ENCODE peak calls at places on chromosomes 5 and 9, in nine cellular contexts. V is Caco-2; A is CD8-positive, alpha-beta memory T cell; O is KBM-7; L is NCI-H82; U is T-helper 9 cell; I is colonic mucosa; P is activated naive CD4-positive, alpha-beta T cell treated with anti-CD3 and anti-CD28 coated beads, Interleukin-2, amount 10 ng/mL, durations not matched to agents 7 days and 5 days; M is psoas muscle. W is an unnamed sample.

GRCh38 chr5:133977161-133977787 is 8.8 kb upstream of the C5orf15 start:
- DNase-seq in V (no peak), I (no peak), O (no peak), M (no peak), P (no peak), L (no peak), U (no peak), A (no peak), W (no peak)

GRCh38 chr5:73392775-73393174 is 55.8 kb downstream of the FOXD1 start:
- DNase-seq in A (no peak), I (peak), O (no peak), U (no peak), M (no peak), V (peak), L (no peak), P (no peak), W (no peak)

GRCh38 chr9:72207278-72207677 is 58.0 kb downstream of the GDA start:
- DNase-seq in I (no peak), V (no peak), L (no peak), A (no peak), U (no peak), P (no peak), M (no peak), O (no peak), W (no peak)

GRCh38 chr5:150301170-150301505 is 1.6 kb downstream of the ARSI start:
- DNase-seq in M (no peak), A (no peak), P (no peak), L (peak), V (no peak), O (no peak), I (no peak), U (no peak), W (no peak)

GRCh38 chr5:57698785-57699184 is 216.2 kb upstream of the ACTBL2 start:
- DNase-seq in M (no peak), I (no peak), O (no peak), P (no peak), A (no peak), L (no peak), U (no peak), V (peak), W (peak)

GRCh38 chr9:115220339-115221009 is 102.5 kb upstream of the TNC start:
- DNase-seq in I (no peak), U (no peak), L (no peak), P (no peak), M (no peak), O (no peak), V (peak), A (no peak), W (no peak)

GRCh38 chr5:134275822-134276221 is 49.9 kb upstream of the PPP2CA start:
- DNase-seq in L (peak), I (no peak), O (no peak), U (no peak), M (no peak), P (no peak), V (no peak), A (no peak), W (no peak)

GRCh38 chr5:2432070-2432920 is 319.2 kb downstream of the IRX2 start:
- DNase-seq in M (no peak), P (no peak), O (no peak), I (no peak), A (no peak), L (no peak), V (no peak), U (no peak), W (no peak)

GRCh38 chr9:91811024-91811909 is 138.8 kb downstream of the ROR2 start:
- DNase-seq in I (no peak), L (no peak), U (no peak), M (peak), V (no peak), P (no peak), A (no peak), O (no peak), W (no peak)

W was measured in H54.